ENCODE peak calls at places on chromosome 4, in five cellular contexts. G is cardiac muscle cell; M is pancreas; K is stimulated activated CD8-positive, alpha-beta memory T cell treated with anti-CD3 and anti-CD28 coated beads, Interleukin-15, amount 100 ng/mL, for 24 hours; B is amniotic stem cell. Y is an unnamed sample.
A peak's percentile ranks its signal among the peaks of the same experiment; 100 is the strongest.

GRCh38 chr4:165207016-165207430 is 338 bp upstream of the KLHL2 start:
- DNase-seq in M (peak; percentile 87), B (no peak), G (no peak), K (no peak), Y (peak; percentile 79)

GRCh38 chr4:114924311-114924710 is 189.1 kb downstream of the NDST4 start:
- DNase-seq in M (no peak), G (no peak), B (no peak), K (no peak), Y (no peak)

GRCh38 chr4:98148856-98149255 is 5.6 kb upstream of the STPG2 start:
- DNase-seq in G (no peak), M (no peak), K (no peak), B (no peak), Y (no peak)

GRCh38 chr4:67632492-67632891 is 68.5 kb downstream of the UBA6 start:
- DNase-seq in K (no peak), B (no peak), M (no peak), G (no peak), Y (no peak)

GRCh38 chr4:159355456-159355855 is 252.6 kb downstream of the RAPGEF2 start:
- DNase-seq in B (no peak), M (no peak), K (no peak), G (no peak), Y (no peak)

GRCh38 chr4:6128221-6128871 is 72.0 kb downstream of the JAKMIP1 start:
- DNase-seq in K (no peak), G (no peak), B (no peak), M (peak; percentile 16), Y (no peak)

GRCh38 chr4:75678473-75678872 is 5.3 kb upstream of the G3BP2 start:
- DNase-seq in M (no peak), K (no peak), B (no peak), G (no peak), Y (no peak)

GRCh38 chr4:172042714-172043114 is 229.5 kb downstream of the GALNTL6 start:
- DNase-seq in K (no peak), B (no peak), G (peak; percentile 12), M (no peak), Y (no peak)

GRCh38 chr4:129239088-129239487 is 143.1 kb downstream of the C4orf33 start:
- DNase-seq in B (no peak), K (no peak), G (no peak), M (no peak), Y (no peak)

GRCh38 chr4:1293981-1294380 is 4.3 kb downstream of the MAEA start:
- DNase-seq in K (no peak), M (peak; percentile 73), B (no peak), G (no peak), Y (peak; percentile 64)

GRCh38 chr4:28772066-28772465 is 1911.4 kb downstream of the STIM2 start:
- DNase-seq in K (no peak), M (no peak), G (no peak), B (no peak), Y (no peak)

GRCh38 chr4:172601195-172601594 is 567.4 kb upstream of the GALNT7 start:
- DNase-seq in B (no peak), K (no peak), G (no peak), M (no peak), Y (no peak)

GRCh38 chr4:162865102-162865501 is 301.6 kb downstream of the NAF1 start:
- DNase-seq in K (no peak), G (no peak), B (no peak), M (no peak), Y (no peak)

GRCh38 chr4:114286275-114286674 is 306.8 kb upstream of the ARSJ start:
- DNase-seq in M (no peak), B (peak; percentile 39), G (no peak), K (no peak), Y (no peak)

GRCh38 chr4:101191302-101192098 is 155.8 kb downstream of the PPP3CA start:
- DNase-seq in M (peak; percentile 44), K (no peak), G (no peak), B (no peak), Y (peak; percentile 79)

GRCh38 chr4:169611157-169611556 is 1.2 kb downstream of the NEK1 start:
- DNase-seq in K (no peak), G (no peak), B (no peak), M (no peak), Y (no peak)

GRCh38 chr4:100823066-100823992 is 305.5 kb upstream of the EMCN start:
- DNase-seq in M (no peak), B (no peak), G (peak; percentile 9), K (no peak), Y (no peak)

GRCh38 chr4:96649536-96649935 is 809.6 kb downstream of the PDHA2 start:
- DNase-seq in M (no peak), B (no peak), G (no peak), K (no peak), Y (no peak)

GRCh38 chr4:103008875-103009729 is 10.4 kb downstream of the SLC9B1 start:
- DNase-seq in M (no peak), G (peak; percentile 69), K (no peak), B (peak; percentile 26), Y (no peak)

GRCh38 chr4:111937368-111937767 is 207.9 kb upstream of the FAM241A start:
- DNase-seq in B (no peak), G (peak; percentile 54), M (no peak), K (no peak), Y (no peak)

GRCh38 chr4:47750771-47751170 is 87.1 kb downstream of the CORIN start:
- DNase-seq in G (no peak), B (no peak), K (no peak), M (no peak), Y (no peak)

GRCh38 chr4:156977435-156978160 is 6.0 kb upstream of the PDGFC start:
- DNase-seq in G (no peak), K (no peak), M (no peak), B (no peak), Y (no peak)

GRCh38 chr4:20393486-20394100 is 141.9 kb downstream of the SLIT2 start:
- DNase-seq in G (no peak), B (no peak), M (no peak), K (no peak), Y (no peak)

GRCh38 chr4:40183615-40184411 is 13.0 kb upstream of the RHOH start:
- DNase-seq in B (no peak), K (no peak), M (no peak), G (no peak), Y (no peak)

GRCh38 chr4:26342328-26343040 is 21.7 kb downstream of the RBPJ start:
- DNase-seq in M (no peak), K (no peak), B (peak; percentile 50), G (peak; percentile 31), Y (no peak)

GRCh38 chr4:176548571-176548970 is 228.8 kb downstream of the SPCS3 start:
- DNase-seq in B (peak; percentile 26), G (no peak), K (no peak), M (no peak), Y (no peak)

GRCh38 chr4:8615366-8615765 is 22.8 kb downstream of the CPZ start:
- DNase-seq in M (peak; percentile 27), B (no peak), K (no peak), G (no peak), Y (peak; percentile 50)

GRCh38 chr4:39446842-39447573 is 11.7 kb downstream of the RPL9 start:
- DNase-seq in B (no peak), K (no peak), G (peak; percentile 31), M (peak; percentile 80), Y (peak; percentile 86)

GRCh38 chr4:148415500-148415899 is 26.7 kb downstream of the NR3C2 start:
- DNase-seq in M (no peak), G (no peak), B (no peak), K (no peak), Y (no peak)

GRCh38 chr4:83658806-83659205 is 122.9 kb downstream of the GPAT3 start:
- DNase-seq in K (no peak), M (no peak), B (no peak), G (no peak), Y (no peak)